ENCODE peak calls at places on chromosomes 16 and 17, in seven cellular contexts. K is fibroblast of lung, U is adrenal gland, E is hepatocyte, Q is body of pancreas, S is endothelial cell of umbilical vein, Y is astrocyte of the spinal cord. V is an unnamed sample.

GRCh38 chr16:11218324-11218962 is 37.6 kb downstream of the SOCS1 start:
- DNase-seq in K (no peak), U (no peak), E (no peak), Q (no peak), S (no peak), Y (peak), V (no peak)

GRCh38 chr17:51636291-51636690 is 375.9 kb downstream of the UTP18 start:
- DNase-seq in K (no peak), U (no peak), E (no peak), Q (no peak), S (no peak), Y (no peak), V (no peak)

GRCh38 chr17:44878627-44879221 is 20.5 kb downstream of the EFTUD2 start:
- DNase-seq in K (peak), U (peak), E (peak), Q (no peak), S (peak), Y (peak), V (no peak)

GRCh38 chr17:1123397-1124237 is 56.2 kb downstream of the ABR start:
- DNase-seq in K (no peak), U (no peak), E (no peak), Q (peak), S (no peak), Y (no peak), V (no peak)

GRCh38 chr17:16924701-16925440 is 47.0 kb downstream of the TNFRSF13B start:
- DNase-seq in K (no peak), U (no peak), E (no peak), Q (no peak), S (no peak), Y (no peak), V (peak)

GRCh38 chr17:48549909-48550308 is 5.0 kb upstream of the HOXB2 start:
- DNase-seq in K (peak), U (no peak), E (no peak), Q (no peak), S (no peak), Y (peak), V (no peak)

GRCh38 chr17:20975566-20975965 is 67.2 kb downstream of the USP22 start:
- DNase-seq in K (no peak), U (no peak), E (no peak), Q (no peak), S (no peak), Y (no peak), V (no peak)

GRCh38 chr17:7004398-7005253 is 7.8 kb upstream of the RNASEK start:
- DNase-seq in K (peak), U (no peak), E (peak), Q (no peak), S (peak), Y (peak), V (no peak)

GRCh38 chr16:50114357-50115129 is 38.6 kb upstream of the TENT4B start:
- DNase-seq in K (no peak), U (no peak), E (no peak), Q (no peak), S (no peak), Y (no peak), V (no peak)

GRCh38 chr16:72094266-72094610 is 591 bp downstream of the DHX38 start:
- DNase-seq in K (no peak), U (no peak), E (peak), Q (no peak), S (no peak), Y (no peak), V (no peak)

GRCh38 chr17:66746736-66747135 is 88.2 kb upstream of the CACNG5 start:
- DNase-seq in K (no peak), U (no peak), E (no peak), Q (no peak), S (no peak), Y (no peak), V (no peak)

GRCh38 chr16:72838999-72839398 is 208.9 kb downstream of the ZFHX3 start:
- DNase-seq in K (no peak), U (no peak), E (no peak), Q (no peak), S (no peak), Y (no peak), V (no peak)

GRCh38 chr17:2433696-2434095 is 32.8 kb upstream of the MNT start:
- DNase-seq in K (no peak), U (no peak), E (no peak), Q (no peak), S (no peak), Y (peak), V (no peak)

GRCh38 chr17:78502611-78503148 is 74.5 kb downstream of the DNAH17 start:
- DNase-seq in K (no peak), U (no peak), E (no peak), Q (no peak), S (no peak), Y (no peak), V (no peak)

GRCh38 chr17:67434061-67434525 is 57.0 kb downstream of the PITPNC1 start:
- DNase-seq in K (no peak), U (peak), E (no peak), Q (no peak), S (no peak), Y (no peak), V (no peak)

GRCh38 chr16:54397190-54397835 is 110.7 kb upstream of the IRX3 start:
- DNase-seq in K (no peak), U (no peak), E (no peak), Q (no peak), S (no peak), Y (peak), V (no peak)

GRCh38 chr17:17722081-17722905 is 41.0 kb downstream of the RAI1 start:
- DNase-seq in K (no peak), U (peak), E (no peak), Q (no peak), S (no peak), Y (no peak), V (no peak)

GRCh38 chr16:82713778-82714177 is 87.0 kb downstream of the CDH13 start:
- DNase-seq in K (no peak), U (no peak), E (no peak), Q (no peak), S (no peak), Y (no peak), V (no peak)

GRCh38 chr16:69064789-69065313 is 40.6 kb upstream of the HAS3 start:
- DNase-seq in K (no peak), U (no peak), E (no peak), Q (no peak), S (no peak), Y (peak), V (no peak)

GRCh38 chr17:5864910-5865657 is 205.1 kb upstream of the WSCD1 start:
- DNase-seq in K (no peak), U (peak), E (no peak), Q (no peak), S (no peak), Y (no peak), V (no peak)

GRCh38 chr17:82216301-82217119 is 3.9 kb upstream of the CCDC57 start:
- DNase-seq in K (peak), U (peak), E (peak), Q (peak), S (peak), Y (peak), V (peak)

DNA sequence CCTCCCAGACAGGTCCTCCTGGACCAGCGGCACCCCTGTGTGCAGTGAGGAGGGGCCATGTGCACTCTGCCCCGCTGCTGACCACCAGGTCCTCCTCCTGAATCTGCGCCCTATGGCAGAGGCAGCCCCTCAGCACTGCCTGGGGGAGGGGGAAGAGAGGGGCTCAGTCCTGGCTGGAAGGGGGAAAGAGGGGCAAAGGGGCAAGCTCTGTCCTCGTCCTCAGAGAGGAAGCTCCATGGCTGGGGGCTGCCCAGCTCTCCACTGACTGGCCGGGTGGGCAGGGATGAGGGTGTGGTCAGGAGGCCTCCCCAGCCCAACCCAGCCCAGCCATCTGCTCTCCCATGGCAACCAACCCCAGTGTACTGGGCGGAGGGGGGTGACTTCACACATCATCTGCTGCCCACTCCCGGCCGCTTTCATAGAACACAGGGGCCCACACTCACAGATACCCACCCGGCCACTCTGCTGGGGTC is 5.5 kb upstream of the BCAR1 start:
- DNase-seq in K (peak), U (peak), E (peak), Q (peak), S (peak), Y (peak), V (peak)
- H3K4me3 ChIP-seq in K (no peak), U (no peak), E (no peak), Q (no peak), S (no peak), Y (no peak), V (peak)

GRCh38 chr17:57948555-57949420 is 6.4 kb downstream of the CUEDC1 start:
- DNase-seq in K (peak), U (peak), E (peak), Q (peak), S (peak), Y (peak), V (no peak)

GRCh38 chr17:57945999-57946797 is 9.0 kb downstream of the CUEDC1 start:
- DNase-seq in K (peak), U (no peak), E (no peak), Q (no peak), S (no peak), Y (peak), V (no peak)

GRCh38 chr17:57948169-57948554 is 7.0 kb downstream of the CUEDC1 start:
- DNase-seq in K (no peak), U (no peak), E (no peak), Q (no peak), S (no peak), Y (no peak), V (no peak)

GRCh38 chr17:57946798-57947358 is 8.3 kb downstream of the CUEDC1 start:
- DNase-seq in K (peak), U (peak), E (peak), Q (peak), S (peak), Y (peak), V (no peak)

DNA sequence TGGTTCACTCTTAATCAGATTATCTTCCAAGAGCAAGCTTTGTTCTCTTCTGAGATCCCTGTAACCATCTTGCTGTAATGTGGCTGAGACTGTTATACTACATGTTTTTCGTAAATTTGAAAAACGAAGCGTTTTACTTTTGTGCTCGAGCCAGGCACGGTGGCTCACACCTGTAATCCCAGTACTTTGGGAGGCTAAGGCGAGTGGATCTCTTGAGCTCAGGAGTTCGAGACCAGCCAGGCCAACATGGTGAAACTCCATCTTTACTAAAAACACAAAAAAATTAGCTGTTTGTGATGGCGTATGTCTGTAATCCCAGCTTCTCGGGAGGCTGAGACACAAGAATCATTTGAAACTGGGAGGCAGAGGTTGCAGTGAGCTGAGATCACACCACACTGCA is 7.8 kb downstream of the CUEDC1 start:
- DNase-seq in K (no peak), U (no peak), E (no peak), Q (no peak), S (no peak), Y (no peak), V (no peak)
- H3K4me3 ChIP-seq in K (peak), U (peak), E (no peak), Q (peak), S (no peak), Y (no peak), V (peak)

DNA sequence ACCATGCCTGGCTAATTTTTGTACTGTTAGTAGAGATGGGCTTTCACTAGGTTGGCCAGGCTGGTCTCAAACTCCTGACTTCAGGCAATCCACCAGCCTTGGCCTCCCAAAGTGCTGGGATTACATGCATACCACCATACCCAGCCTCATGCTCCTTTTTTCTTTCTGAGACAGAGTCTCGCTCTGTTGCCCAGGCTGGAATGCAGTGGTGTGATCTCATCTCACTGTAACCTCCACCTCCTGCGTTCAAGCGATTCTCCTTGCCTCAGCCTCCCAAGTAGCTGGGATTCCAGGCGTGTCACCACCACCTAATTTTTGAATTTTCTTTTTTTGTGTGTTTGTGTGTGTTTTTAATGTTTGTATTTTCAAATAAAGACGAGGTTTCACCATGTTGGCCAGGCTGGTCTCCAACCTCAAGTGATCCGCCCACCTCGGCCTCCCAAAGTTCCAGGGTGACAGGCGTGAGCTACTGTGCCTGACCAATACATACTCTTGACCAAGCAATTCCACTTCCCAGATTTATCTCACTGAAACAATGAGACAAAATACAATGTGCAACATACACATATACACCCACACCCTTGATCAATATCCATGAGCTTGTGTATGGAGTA is 5.0 kb downstream of the GRB2 start:
- DNase-seq in K (no peak), U (no peak), E (no peak), Q (no peak), S (no peak), Y (no peak), V (no peak)
- H3K4me3 ChIP-seq in K (no peak), U (no peak), E (no peak), Q (no peak), S (no peak), Y (no peak), V (no peak)

GRCh38 chr16:30996324-30996999 is 11.5 kb downstream of the HSD3B7 start:
- DNase-seq in K (no peak), U (no peak), E (peak), Q (no peak), S (peak), Y (no peak), V (no peak)

GRCh38 chr16:30997000-30997886 is 12.2 kb downstream of the HSD3B7 start:
- DNase-seq in K (peak), U (peak), E (peak), Q (peak), S (peak), Y (peak), V (peak)

GRCh38 chr16:30992931-30993816 is 8.2 kb downstream of the HSD3B7 start:
- DNase-seq in K (no peak), U (no peak), E (no peak), Q (no peak), S (no peak), Y (no peak), V (no peak)

GRCh38 chr16:30997887-30998711 is 12.3 kb downstream of the STX1B start:
- DNase-seq in K (peak), U (peak), E (peak), Q (no peak), S (no peak), Y (peak), V (no peak)

DNA sequence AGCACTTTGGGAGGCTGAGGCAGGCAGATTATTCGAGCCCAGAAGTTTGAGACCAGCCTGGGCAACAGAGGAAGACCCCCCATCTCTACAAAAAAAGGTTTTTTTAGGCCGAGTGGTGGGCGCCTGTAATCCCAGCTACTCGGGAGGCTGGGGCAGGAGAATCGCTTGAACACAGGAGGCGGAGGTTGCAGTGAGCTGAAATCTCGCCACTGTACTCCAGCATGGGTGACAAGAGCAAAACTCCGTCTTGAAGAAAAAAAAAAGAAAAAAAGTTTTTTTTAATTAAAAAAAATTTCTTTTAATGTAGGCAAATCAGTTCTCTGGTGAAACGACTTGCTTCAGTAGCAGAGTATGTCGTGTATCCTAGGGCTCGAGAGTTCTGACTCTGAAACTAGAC is 10.9 kb downstream of the HSD3B7 start:
- DNase-seq in K (no peak), U (no peak), E (no peak), Q (no peak), S (no peak), Y (no peak), V (no peak)
- H3K4me3 ChIP-seq in K (no peak), U (no peak), E (no peak), Q (no peak), S (no peak), Y (no peak), V (no peak)

GRCh38 chr16:22192261-22193133 is 13.6 kb upstream of the EEF2K start:
- DNase-seq in K (peak), U (peak), E (peak), Q (peak), S (peak), Y (peak), V (peak)

GRCh38 chr16:22195695-22196558 is 10.2 kb upstream of the EEF2K start:
- DNase-seq in K (peak), U (peak), E (peak), Q (peak), S (peak), Y (peak), V (peak)

GRCh38 chr16:22193134-22193411 is 13.0 kb upstream of the EEF2K start:
- DNase-seq in K (no peak), U (no peak), E (no peak), Q (no peak), S (no peak), Y (no peak), V (no peak)

GRCh38 chr16:22195445-22195694 is 10.7 kb upstream of the EEF2K start:
- DNase-seq in K (no peak), U (no peak), E (no peak), Q (no peak), S (no peak), Y (no peak), V (no peak)

DNA sequence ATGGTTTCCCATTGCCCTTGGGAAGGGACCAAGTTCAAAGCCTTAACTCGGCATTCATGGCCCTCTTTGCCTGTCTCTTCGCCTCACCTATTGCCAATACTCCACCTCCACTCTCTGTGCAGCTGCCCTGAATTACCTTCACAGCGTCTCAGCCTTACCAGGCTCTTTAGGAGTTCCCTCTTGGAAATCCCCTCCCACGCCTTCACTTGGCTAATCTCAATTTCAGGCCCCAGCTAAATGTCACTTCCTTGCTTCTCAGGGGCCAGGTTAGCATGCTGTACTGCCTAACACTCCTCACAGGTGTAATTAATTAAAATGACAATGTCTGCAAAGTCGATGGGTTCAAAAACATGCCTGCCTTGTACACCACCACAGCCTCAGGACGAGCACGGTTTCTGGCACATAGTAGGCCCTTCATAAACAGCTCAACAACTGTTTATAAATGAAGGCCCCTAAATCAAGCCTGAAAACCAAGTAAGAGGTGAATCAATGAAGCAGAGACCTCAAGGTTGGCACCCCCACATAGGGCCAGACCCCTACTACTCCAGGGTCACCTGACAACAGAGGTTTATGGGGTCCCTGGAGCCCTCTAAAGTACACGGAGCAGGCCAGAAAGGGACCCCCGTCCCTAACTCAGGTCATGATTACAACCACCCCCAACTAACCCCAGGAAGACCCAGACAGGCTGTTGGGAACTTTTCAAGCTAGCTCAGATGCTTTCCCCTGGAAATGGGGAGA is 11.2 kb upstream of the EEF2K start:
- DNase-seq in K (no peak), U (peak), E (no peak), Q (no peak), S (no peak), Y (no peak), V (no peak)
- H3K4me3 ChIP-seq in K (no peak), U (no peak), E (no peak), Q (no peak), S (no peak), Y (no peak), V (no peak)

DNA sequence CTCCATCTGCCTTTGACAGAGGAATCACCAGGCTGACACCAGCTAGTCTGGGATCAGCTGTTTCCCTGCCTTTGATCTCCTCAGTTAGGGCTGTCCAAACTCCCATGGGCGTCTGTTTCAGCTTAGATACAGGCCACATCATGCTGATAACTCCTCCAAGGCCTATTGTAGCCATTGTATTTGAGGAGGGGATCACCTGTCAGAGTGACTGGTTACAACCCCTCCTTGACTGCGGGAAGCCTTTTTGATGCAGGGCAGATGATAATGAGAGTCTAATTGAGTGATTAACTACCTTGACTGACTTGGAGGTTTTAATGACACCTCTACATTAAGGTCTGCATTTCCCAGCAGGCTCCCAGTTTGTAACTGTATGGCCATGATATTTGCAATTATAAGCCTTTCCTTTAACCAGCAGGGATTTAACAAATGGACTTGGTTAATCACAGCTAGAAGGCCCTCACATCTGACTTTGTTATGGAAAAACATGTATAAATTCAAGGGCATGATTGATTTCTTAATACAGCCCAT is 863.5 kb downstream of the KCNJ2 start:
- DNase-seq in K (no peak), U (no peak), E (no peak), Q (no peak), S (no peak), Y (no peak), V (no peak)
- H3K4me3 ChIP-seq in K (no peak), U (no peak), E (no peak), Q (no peak), S (no peak), Y (no peak), V (no peak)

V was measured in coronary artery.